ENCODE peak calls at places on chromosomes 5 and 9, in ten cellular contexts. A is MM.1S; Y is CD4-positive, CD25-positive, alpha-beta regulatory T cell; Z is pancreas; J is Peyer's patch; G is CD8-positive, alpha-beta T cell; R is DND-41; Q is IMR-90; K is suprapubic skin; M is ovary. X is an unnamed sample.

GRCh38 chr5:1413611-1414241 is 31.5 kb downstream of the SLC6A3 start:
- DNase-seq in A (no peak), Y (no peak), Z (peak; percentile 69), J (no peak), G (no peak), R (no peak), Q (no peak), K (no peak), M (no peak), X (no peak)

GRCh38 chr9:131366745-131367401 is 27.0 kb upstream of the PRRC2B start:
- DNase-seq in A (no peak), Y (no peak), Z (no peak), J (peak; percentile 38), G (no peak), R (no peak), Q (peak; percentile 49), K (no peak), M (peak; percentile 48), X (no peak)

GRCh38 chr9:99056876-99057664 is 47.8 kb upstream of the TGFBR1 start:
- DNase-seq in A (peak; percentile 32), Y (no peak), Z (no peak), J (no peak), G (no peak), R (no peak), Q (peak; percentile 91), K (no peak), M (no peak), X (peak; percentile 28)

GRCh38 chr5:139660105-139660915 is 12.2 kb downstream of the CXXC5 start:
- DNase-seq in A (no peak), Y (no peak), Z (peak; percentile 95), J (no peak), G (no peak), R (no peak), Q (no peak), K (no peak), M (no peak), X (no peak)

GRCh38 chr5:140647042-140647341 is 438 bp downstream of the NDUFA2 start:
- DNase-seq in A (no peak), Y (no peak), Z (no peak), J (no peak), G (no peak), R (no peak), Q (no peak), K (no peak), M (no peak), X (no peak)

GRCh38 chr9:99085949-99086948 is 18.7 kb upstream of the TGFBR1 start:
- DNase-seq in A (no peak), Y (no peak), Z (no peak), J (no peak), G (no peak), R (no peak), Q (peak; percentile 90), K (no peak), M (no peak), X (no peak)

GRCh38 chr5:55232194-55232984 is 1.0 kb downstream of the CCNO start:
- DNase-seq in A (no peak), Y (no peak), Z (peak; percentile 82), J (no peak), G (no peak), R (no peak), Q (no peak), K (no peak), M (peak; percentile 21), X (no peak)

GRCh38 chr5:92147263-92147662 is 764.1 kb upstream of the ARRDC3 start:
- DNase-seq in A (no peak), Y (no peak), Z (no peak), J (no peak), G (no peak), R (no peak), Q (no peak), K (no peak), M (no peak), X (no peak)

GRCh38 chr5:64229163-64229774 is 63.6 kb downstream of the RNF180 start:
- DNase-seq in A (peak; percentile 39), Y (peak; percentile 5), Z (no peak), J (no peak), G (no peak), R (no peak), Q (peak; percentile 39), K (no peak), M (no peak), X (peak; percentile 14)

GRCh38 chr5:132251220-132251725 is 6.2 kb upstream of the PDLIM4 start:
- DNase-seq in A (no peak), Y (no peak), Z (no peak), J (no peak), G (no peak), R (no peak), Q (peak; percentile 37), K (peak; percentile 75), M (no peak), X (no peak)

GRCh38 chr9:73050062-73050814 is 97.4 kb upstream of the ALDH1A1 start:
- DNase-seq in A (no peak), Y (no peak), Z (no peak), J (no peak), G (no peak), R (no peak), Q (peak; percentile 5), K (no peak), M (no peak), X (no peak)

GRCh38 chr5:33843579-33843978 is 48.2 kb downstream of the ADAMTS12 start:
- DNase-seq in A (no peak), Y (no peak), Z (no peak), J (no peak), G (no peak), R (no peak), Q (peak; percentile 87), K (no peak), M (no peak), X (no peak)

GRCh38 chr9:19149230-19149629 is 21.9 kb upstream of the PLIN2 start:
- DNase-seq in A (no peak), Y (no peak), Z (no peak), J (no peak), G (no peak), R (no peak), Q (peak; percentile 52), K (no peak), M (no peak), X (no peak)

GRCh38 chr9:134055981-134056461 is 11.8 kb downstream of the BRD3 start:
- DNase-seq in A (no peak), Y (no peak), Z (peak; percentile 94), J (no peak), G (no peak), R (no peak), Q (peak; percentile 62), K (peak; percentile 91), M (peak; percentile 66), X (no peak)

GRCh38 chr9:8025532-8025931 is 226.0 kb upstream of the DMAC1 start:
- DNase-seq in A (no peak), Y (no peak), Z (no peak), J (no peak), G (no peak), R (no peak), Q (no peak), K (no peak), M (no peak), X (no peak)

GRCh38 chr5:84304591-84304990 is 80.1 kb downstream of the EDIL3 start:
- DNase-seq in A (no peak), Y (no peak), Z (no peak), J (no peak), G (no peak), R (no peak), Q (peak; percentile 12), K (no peak), M (no peak), X (no peak)

GRCh38 chr5:135028791-135029467 is 5.1 kb downstream of the PITX1 start:
- DNase-seq in A (no peak), Y (no peak), Z (peak; percentile 79), J (no peak), G (no peak), R (no peak), Q (no peak), K (no peak), M (no peak), X (no peak)

DNA sequence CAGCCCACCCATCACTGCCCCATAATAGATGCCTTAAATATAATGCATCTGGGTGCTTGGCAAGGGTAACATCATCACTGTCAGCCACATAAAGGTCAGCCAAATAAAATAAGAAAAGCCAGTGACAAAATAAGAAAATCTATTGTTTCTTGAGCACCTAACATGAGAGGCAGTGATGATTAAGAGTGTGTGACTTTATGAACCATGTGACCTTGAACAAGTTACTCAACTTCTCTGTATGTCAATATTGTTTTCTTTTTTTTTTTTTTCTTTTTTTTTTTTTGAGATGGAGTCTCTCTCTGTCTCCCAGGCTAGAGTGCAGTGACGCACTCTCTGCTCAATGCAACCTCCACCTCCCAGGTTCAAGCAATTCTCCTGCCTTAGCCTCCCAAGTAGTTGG is 98.7 kb downstream of the CDK5RAP2 start:
- DNase-seq in A (no peak), Y (no peak), Z (no peak), J (no peak), G (no peak), R (no peak), Q (no peak), K (no peak), M (no peak), X (no peak)
- H3K4me1 ChIP-seq in A (no peaks in the 10 kb centered on the region), Y (no peaks in the 10 kb centered on the region), Z (no peaks in the 10 kb centered on the region), J (no peaks in the 10 kb centered on the region), G (no peaks in the 10 kb centered on the region), R (no peaks in the 10 kb centered on the region), Q (peaks cover 5% of the 10 kb centered on the region), K (peaks cover 37% of the 10 kb centered on the region), M (no peaks in the 10 kb centered on the region), X (no peaks in the 10 kb centered on the region)

GRCh38 chr9:93815135-93815534 is 140.0 kb downstream of the BARX1 start:
- DNase-seq in A (no peak), Y (no peak), Z (no peak), J (no peak), G (no peak), R (no peak), Q (no peak), K (no peak), M (no peak), X (no peak)
- H3K36me3 ChIP-seq in A (no peaks in the 10 kb centered on the region), Y (no peaks in the 10 kb centered on the region), Z (no peaks in the 10 kb centered on the region), J (no peaks in the 10 kb centered on the region), G (no peaks in the 10 kb centered on the region), R (no peaks in the 10 kb centered on the region), Q (no peaks in the 10 kb centered on the region), K (no peaks in the 10 kb centered on the region), M (no peaks in the 10 kb centered on the region), X (no peaks in the 10 kb centered on the region)

DNA sequence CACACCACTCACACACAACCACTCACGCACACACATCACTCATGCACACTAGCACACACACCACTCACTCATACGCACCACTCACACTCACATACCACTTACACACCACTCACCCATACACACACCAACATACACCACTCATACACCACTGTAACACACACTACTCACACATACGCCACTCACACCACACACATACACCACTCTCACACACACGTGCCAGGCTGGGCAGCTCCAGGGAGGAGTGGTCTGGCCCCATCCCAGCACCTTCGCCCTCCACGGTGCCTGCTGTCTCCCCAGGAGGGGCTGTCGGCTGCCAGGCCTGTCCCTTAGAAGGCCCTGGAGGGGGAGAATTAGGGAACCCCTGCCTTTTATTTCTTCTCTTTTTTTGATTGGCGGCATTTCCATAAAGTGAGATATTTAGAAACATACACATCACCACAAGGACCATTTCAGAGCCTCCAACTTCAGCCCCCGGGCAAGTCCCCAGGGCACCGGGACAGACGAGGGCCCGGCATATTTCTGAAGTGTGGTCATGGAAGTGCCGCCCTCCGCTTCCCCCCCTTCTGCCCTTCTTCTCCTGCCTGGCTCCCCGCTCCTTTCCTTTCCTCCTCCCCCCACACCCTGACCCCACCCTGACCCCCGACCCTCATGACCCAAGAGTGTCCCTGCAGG is 6.3 kb upstream of the ASB6 start:
- DNase-seq in A (no peak), Y (no peak), Z (no peak), J (no peak), G (no peak), R (no peak), Q (no peak), K (no peak), M (no peak), X (no peak)
- H3K27ac ChIP-seq in A (no peak overlapping the region), Y (no peak overlapping the region), Z (no peak overlapping the region), J (no peak overlapping the region), G (no peak overlapping the region), R (no peak overlapping the region), Q (no peak overlapping the region), K (no peak overlapping the region), M (no peak overlapping the region), X (no peak overlapping the region)

GRCh38 chr9:127522727-127523126 is 71.4 kb downstream of the LRSAM1 start:
- DNase-seq in A (no peak), Y (no peak), Z (peak; percentile 28), J (no peak), G (no peak), R (no peak), Q (no peak), K (no peak), M (no peak), X (no peak)
- H3K4me1 ChIP-seq in A (no peaks in the 10 kb centered on the region), Y (no peaks in the 10 kb centered on the region), Z (no peaks in the 10 kb centered on the region), J (peaks cover 8% of the 10 kb centered on the region), G (no peaks in the 10 kb centered on the region), R (no peaks in the 10 kb centered on the region), Q (peaks cover 47% of the 10 kb centered on the region), K (peaks cover 34% of the 10 kb centered on the region), M (peaks cover 22% of the 10 kb centered on the region), X (no peaks in the 10 kb centered on the region)